ENCODE peak calls at places on chromosomes 7 and 10, in nine cellular contexts. One of them, this sample, is unnamed.

GRCh38 chr7:135859548-135859947 is 110.9 kb upstream of the FAM180A start:
- DNase-seq in colonic mucosa: no peak
- DNase-seq in NCI-H1105: no peak
- DNase-seq in T-cell: no peak
- DNase-seq in GM12865: no peak
- DNase-seq in stomach: no peak
- DNase-seq in KG1: no peak
- DNase-seq in WERI-Rb-1: no peak
- DNase-seq in AG04450: no peak
- DNase-seq in this sample: peak; percentile 52

GRCh38 chr10:34121125-34121973 is 693.7 kb downstream of the PARD3 start:
- DNase-seq in colonic mucosa: no peak
- DNase-seq in NCI-H1105: no peak
- DNase-seq in T-cell: no peak
- DNase-seq in GM12865: no peak
- DNase-seq in stomach: no peak
- DNase-seq in KG1: no peak
- DNase-seq in WERI-Rb-1: no peak
- DNase-seq in AG04450: no peak
- DNase-seq in this sample: no peak

GRCh38 chr7:125934539-125934938 is 1004.9 kb upstream of the POT1 start:
- DNase-seq in colonic mucosa: no peak
- DNase-seq in NCI-H1105: peak; percentile 29
- DNase-seq in T-cell: no peak
- DNase-seq in GM12865: no peak
- DNase-seq in stomach: no peak
- DNase-seq in KG1: no peak
- DNase-seq in WERI-Rb-1: no peak
- DNase-seq in AG04450: no peak
- DNase-seq in this sample: no peak

GRCh38 chr10:78584266-78584665 is 484.5 kb upstream of the ZMIZ1 start:
- DNase-seq in colonic mucosa: no peak
- DNase-seq in NCI-H1105: no peak
- DNase-seq in T-cell: no peak
- DNase-seq in GM12865: no peak
- DNase-seq in stomach: no peak
- DNase-seq in KG1: no peak
- DNase-seq in WERI-Rb-1: no peak
- DNase-seq in AG04450: no peak
- DNase-seq in this sample: no peak

GRCh38 chr10:7272008-7272407 is 138.8 kb downstream of the SFMBT2 start:
- DNase-seq in colonic mucosa: no peak
- DNase-seq in NCI-H1105: no peak
- DNase-seq in T-cell: peak; percentile 20
- DNase-seq in GM12865: no peak
- DNase-seq in stomach: no peak
- DNase-seq in KG1: no peak
- DNase-seq in WERI-Rb-1: no peak
- DNase-seq in AG04450: no peak
- DNase-seq in this sample: no peak

GRCh38 chr7:70092314-70093303 is 494.3 kb downstream of the AUTS2 start:
- DNase-seq in colonic mucosa: no peak
- DNase-seq in NCI-H1105: peak; percentile 93
- DNase-seq in T-cell: no peak
- DNase-seq in GM12865: no peak
- DNase-seq in stomach: no peak
- DNase-seq in KG1: no peak
- DNase-seq in WERI-Rb-1: peak; percentile 35
- DNase-seq in AG04450: no peak
- DNase-seq in this sample: peak; percentile 89

GRCh38 chr10:132422169-132422691 is 25.2 kb downstream of the PWWP2B start:
- DNase-seq in colonic mucosa: no peak
- DNase-seq in NCI-H1105: peak; percentile 59
- DNase-seq in T-cell: no peak
- DNase-seq in GM12865: no peak
- DNase-seq in stomach: no peak
- DNase-seq in KG1: no peak
- DNase-seq in WERI-Rb-1: peak; percentile 68
- DNase-seq in AG04450: no peak
- DNase-seq in this sample: peak; percentile 89

GRCh38 chr10:64344211-64344610 is 823.0 kb downstream of the REEP3 start:
- DNase-seq in colonic mucosa: no peak
- DNase-seq in NCI-H1105: no peak
- DNase-seq in T-cell: no peak
- DNase-seq in GM12865: no peak
- DNase-seq in stomach: no peak
- DNase-seq in KG1: no peak
- DNase-seq in WERI-Rb-1: no peak
- DNase-seq in AG04450: no peak
- DNase-seq in this sample: no peak

GRCh38 chr7:24905996-24906770 is 73.8 kb downstream of the OSBPL3 start:
- DNase-seq in colonic mucosa: no peak
- DNase-seq in NCI-H1105: no peak
- DNase-seq in T-cell: no peak
- DNase-seq in GM12865: no peak
- DNase-seq in stomach: no peak
- DNase-seq in KG1: no peak
- DNase-seq in WERI-Rb-1: no peak
- DNase-seq in AG04450: no peak
- DNase-seq in this sample: no peak

GRCh38 chr10:109883859-109884771 is 39.2 kb downstream of the XPNPEP1 start:
- DNase-seq in colonic mucosa: peak; percentile 58
- DNase-seq in NCI-H1105: peak; percentile 35
- DNase-seq in T-cell: peak; percentile 55
- DNase-seq in GM12865: peak; percentile 78
- DNase-seq in stomach: peak; percentile 58
- DNase-seq in KG1: peak; percentile 6
- DNase-seq in WERI-Rb-1: peak; percentile 81
- DNase-seq in AG04450: peak; percentile 77
- DNase-seq in this sample: peak; percentile 89

GRCh38 chr10:97138174-97138573 is 47.6 kb downstream of the SLIT1 start:
- DNase-seq in colonic mucosa: peak; percentile 23
- DNase-seq in NCI-H1105: no peak
- DNase-seq in T-cell: no peak
- DNase-seq in GM12865: no peak
- DNase-seq in stomach: no peak
- DNase-seq in KG1: no peak
- DNase-seq in WERI-Rb-1: peak; percentile 82
- DNase-seq in AG04450: no peak
- DNase-seq in this sample: peak; percentile 31

GRCh38 chr10:117664288-117664687 is 121.7 kb downstream of the EMX2 start:
- DNase-seq in colonic mucosa: no peak
- DNase-seq in NCI-H1105: no peak
- DNase-seq in T-cell: no peak
- DNase-seq in GM12865: no peak
- DNase-seq in stomach: no peak
- DNase-seq in KG1: no peak
- DNase-seq in WERI-Rb-1: no peak
- DNase-seq in AG04450: no peak
- DNase-seq in this sample: no peak

GRCh38 chr10:129509835-129510234 is 42.8 kb downstream of the MGMT start:
- DNase-seq in colonic mucosa: peak; percentile 7
- DNase-seq in NCI-H1105: no peak
- DNase-seq in T-cell: no peak
- DNase-seq in GM12865: no peak
- DNase-seq in stomach: no peak
- DNase-seq in KG1: no peak
- DNase-seq in WERI-Rb-1: no peak
- DNase-seq in AG04450: no peak
- DNase-seq in this sample: no peak

GRCh38 chr10:21494221-21495001 is 31.1 kb downstream of the SKIDA1 start:
- DNase-seq in colonic mucosa: peak; percentile 20
- DNase-seq in NCI-H1105: no peak
- DNase-seq in T-cell: no peak
- DNase-seq in GM12865: peak; percentile 38
- DNase-seq in stomach: no peak
- DNase-seq in KG1: no peak
- DNase-seq in WERI-Rb-1: no peak
- DNase-seq in AG04450: no peak
- DNase-seq in this sample: no peak

GRCh38 chr7:139683137-139683871 is 94.5 kb downstream of the HIPK2 start:
- DNase-seq in colonic mucosa: no peak
- DNase-seq in NCI-H1105: no peak
- DNase-seq in T-cell: no peak
- DNase-seq in GM12865: peak; percentile 91
- DNase-seq in stomach: no peak
- DNase-seq in KG1: no peak
- DNase-seq in WERI-Rb-1: no peak
- DNase-seq in AG04450: no peak
- DNase-seq in this sample: peak; percentile 90

GRCh38 chr7:93117327-93117726 is 452 bp downstream of the SAMD9 start:
- DNase-seq in colonic mucosa: no peak
- DNase-seq in NCI-H1105: no peak
- DNase-seq in T-cell: no peak
- DNase-seq in GM12865: no peak
- DNase-seq in stomach: no peak
- DNase-seq in KG1: no peak
- DNase-seq in WERI-Rb-1: no peak
- DNase-seq in AG04450: no peak
- DNase-seq in this sample: peak; percentile 13

GRCh38 chr7:116354546-116355422 is 144.4 kb downstream of the TES start:
- DNase-seq in colonic mucosa: peak; percentile 32
- DNase-seq in NCI-H1105: no peak
- DNase-seq in T-cell: no peak
- DNase-seq in GM12865: no peak
- DNase-seq in stomach: peak; percentile 72
- DNase-seq in KG1: no peak
- DNase-seq in WERI-Rb-1: no peak
- DNase-seq in AG04450: peak; percentile 94
- DNase-seq in this sample: peak; percentile 94

GRCh38 chr10:93742633-93743349 is 14.9 kb upstream of the LGI1 start:
- DNase-seq in colonic mucosa: no peak
- DNase-seq in NCI-H1105: no peak
- DNase-seq in T-cell: no peak
- DNase-seq in GM12865: peak; percentile 64
- DNase-seq in stomach: no peak
- DNase-seq in KG1: no peak
- DNase-seq in WERI-Rb-1: no peak
- DNase-seq in AG04450: no peak
- DNase-seq in this sample: no peak

GRCh38 chr7:76515999-76516443 is 5.7 kb downstream of the UPK3B start:
- DNase-seq in colonic mucosa: peak; percentile 49
- DNase-seq in NCI-H1105: no peak
- DNase-seq in T-cell: peak; percentile 26
- DNase-seq in GM12865: peak; percentile 62
- DNase-seq in stomach: peak; percentile 55
- DNase-seq in KG1: no peak
- DNase-seq in WERI-Rb-1: no peak
- DNase-seq in AG04450: no peak
- DNase-seq in this sample: peak; percentile 64

GRCh38 chr7:945556-946255 is 8.8 kb downstream of the ADAP1 start:
- DNase-seq in colonic mucosa: peak; percentile 97
- DNase-seq in NCI-H1105: no peak
- DNase-seq in T-cell: no peak
- DNase-seq in GM12865: no peak
- DNase-seq in stomach: peak; percentile 94
- DNase-seq in KG1: no peak
- DNase-seq in WERI-Rb-1: no peak
- DNase-seq in AG04450: no peak
- DNase-seq in this sample: no peak

GRCh38 chr10:100636848-100637553 is 101.3 kb downstream of the HIF1AN start:
- DNase-seq in colonic mucosa: no peak
- DNase-seq in NCI-H1105: no peak
- DNase-seq in T-cell: no peak
- DNase-seq in GM12865: no peak
- DNase-seq in stomach: no peak
- DNase-seq in KG1: no peak
- DNase-seq in WERI-Rb-1: peak; percentile 22
- DNase-seq in AG04450: no peak
- DNase-seq in this sample: no peak

GRCh38 chr7:19143930-19144574 is 1.2 kb downstream of the FERD3L start:
- DNase-seq in colonic mucosa: no peak
- DNase-seq in NCI-H1105: no peak
- DNase-seq in T-cell: no peak
- DNase-seq in GM12865: no peak
- DNase-seq in stomach: no peak
- DNase-seq in KG1: no peak
- DNase-seq in WERI-Rb-1: no peak
- DNase-seq in AG04450: no peak
- DNase-seq in this sample: no peak

GRCh38 chr7:954330-955238 is at the start of gene ADAP1:
- DNase-seq in colonic mucosa: peak; percentile 51
- DNase-seq in NCI-H1105: no peak
- DNase-seq in T-cell: peak; percentile 31
- DNase-seq in GM12865: peak; percentile 86
- DNase-seq in stomach: peak; percentile 66
- DNase-seq in KG1: no peak
- DNase-seq in WERI-Rb-1: peak; percentile 38
- DNase-seq in AG04450: no peak
- DNase-seq in this sample: peak; percentile 37

GRCh38 chr7:136251826-136252225 is 274.7 kb upstream of the MTPN start:
- DNase-seq in colonic mucosa: no peak
- DNase-seq in NCI-H1105: no peak
- DNase-seq in T-cell: no peak
- DNase-seq in GM12865: no peak
- DNase-seq in stomach: no peak
- DNase-seq in KG1: no peak
- DNase-seq in WERI-Rb-1: no peak
- DNase-seq in AG04450: no peak
- DNase-seq in this sample: peak; percentile 57

GRCh38 chr7:6272481-6273323 is at the start of gene CYTH3:
- DNase-seq in colonic mucosa: peak; percentile 82
- DNase-seq in NCI-H1105: peak; percentile 67
- DNase-seq in T-cell: peak; percentile 62
- DNase-seq in GM12865: peak; percentile 88
- DNase-seq in stomach: peak; percentile 87
- DNase-seq in KG1: peak; percentile 57
- DNase-seq in WERI-Rb-1: peak; percentile 73
- DNase-seq in AG04450: no peak
- DNase-seq in this sample: peak; percentile 86

GRCh38 chr7:148941598-148942280 is 57.6 kb upstream of the EZH2 start:
- DNase-seq in colonic mucosa: peak; percentile 68
- DNase-seq in NCI-H1105: peak; percentile 75
- DNase-seq in T-cell: peak; percentile 68
- DNase-seq in GM12865: peak; percentile 79
- DNase-seq in stomach: peak; percentile 67
- DNase-seq in KG1: no peak
- DNase-seq in WERI-Rb-1: peak; percentile 92
- DNase-seq in AG04450: peak; percentile 7
- DNase-seq in this sample: peak; percentile 84

GRCh38 chr7:4549681-4550080 is 132.4 kb upstream of the FOXK1 start:
- DNase-seq in colonic mucosa: no peak
- DNase-seq in NCI-H1105: no peak
- DNase-seq in T-cell: no peak
- DNase-seq in GM12865: no peak
- DNase-seq in stomach: no peak
- DNase-seq in KG1: no peak
- DNase-seq in WERI-Rb-1: no peak
- DNase-seq in AG04450: no peak
- DNase-seq in this sample: no peak

GRCh38 chr7:137990251-137990901 is 11.5 kb downstream of the CREB3L2 start:
- DNase-seq in colonic mucosa: no peak
- DNase-seq in NCI-H1105: no peak
- DNase-seq in T-cell: no peak
- DNase-seq in GM12865: no peak
- DNase-seq in stomach: no peak
- DNase-seq in KG1: no peak
- DNase-seq in WERI-Rb-1: no peak
- DNase-seq in AG04450: peak; percentile 86
- DNase-seq in this sample: peak; percentile 60

GRCh38 chr7:23787272-23787671 is 77.3 kb downstream of the STK31 start:
- DNase-seq in colonic mucosa: no peak
- DNase-seq in NCI-H1105: no peak
- DNase-seq in T-cell: no peak
- DNase-seq in GM12865: no peak
- DNase-seq in stomach: no peak
- DNase-seq in KG1: no peak
- DNase-seq in WERI-Rb-1: peak; percentile 70
- DNase-seq in AG04450: no peak
- DNase-seq in this sample: no peak

GRCh38 chr10:77189056-77189455 is 448.6 kb downstream of the KCNMA1 start:
- DNase-seq in colonic mucosa: no peak
- DNase-seq in NCI-H1105: peak; percentile 1
- DNase-seq in T-cell: no peak
- DNase-seq in GM12865: no peak
- DNase-seq in stomach: no peak
- DNase-seq in KG1: no peak
- DNase-seq in WERI-Rb-1: peak; percentile 78
- DNase-seq in AG04450: no peak
- DNase-seq in this sample: no peak

GRCh38 chr7:115879171-115879570 is 151.4 kb downstream of the TFEC start:
- DNase-seq in colonic mucosa: no peak
- DNase-seq in NCI-H1105: no peak
- DNase-seq in T-cell: no peak
- DNase-seq in GM12865: no peak
- DNase-seq in stomach: no peak
- DNase-seq in KG1: no peak
- DNase-seq in WERI-Rb-1: no peak
- DNase-seq in AG04450: no peak
- DNase-seq in this sample: no peak

This sample was measured in myocyte.